ENCODE peak calls at places on chromosomes 1 and 21, in eight cellular contexts. F is transverse colon; Y is CD8-positive, alpha-beta memory T cell; T is mammary epithelial cell; S is A673; B is uterus; D is SJSA1; O is psoas muscle. H is an unnamed sample.

GRCh38 chr1:31957701-31958674 is 19.8 kb upstream of the PTP4A2 start:
- DNase-seq in F (no peak), Y (no peak), T (no peak), S (no peak), B (no peak), D (no peak), O (no peak), H (no peak)

GRCh38 chr21:36250423-36251075 is 69.4 kb upstream of the MORC3 start:
- DNase-seq in F (no peak), Y (no peak), T (no peak), S (no peak), B (no peak), D (no peak), O (no peak), H (no peak)

GRCh38 chr1:9822897-9823692 is 670 bp downstream of the CLSTN1 start:
- DNase-seq in F (peak; percentile 35), Y (peak; percentile 10), T (no peak), S (peak; percentile 37), B (peak; percentile 54), D (no peak), O (peak; percentile 41), H (peak; percentile 36)

GRCh38 chr1:212463565-212464270 is 31.0 kb downstream of the NENF start:
- DNase-seq in F (no peak), Y (no peak), T (no peak), S (no peak), B (no peak), D (no peak), O (no peak), H (no peak)

GRCh38 chr1:210464519-210465039 is 135.9 kb downstream of the HHAT start:
- DNase-seq in F (no peak), Y (no peak), T (peak; percentile 65), S (no peak), B (peak; percentile 15), D (no peak), O (no peak), H (no peak)

GRCh38 chr1:240385985-240386978 is 225.7 kb downstream of the GREM2 start:
- DNase-seq in F (no peak), Y (no peak), T (no peak), S (no peak), B (no peak), D (no peak), O (no peak), H (no peak)

GRCh38 chr1:26413031-26413430 is 2.4 kb downstream of the LIN28A start:
- DNase-seq in F (no peak), Y (no peak), T (no peak), S (no peak), B (no peak), D (no peak), O (no peak), H (no peak)

GRCh38 chr1:232317336-232317735 is 312.6 kb downstream of the SIPA1L2 start:
- DNase-seq in F (no peak), Y (no peak), T (no peak), S (no peak), B (no peak), D (no peak), O (no peak), H (no peak)

GRCh38 chr1:101929343-101929742 is 67.4 kb downstream of the OLFM3 start:
- DNase-seq in F (no peak), Y (no peak), T (no peak), S (peak; percentile 23), B (no peak), D (no peak), O (no peak), H (no peak)

GRCh38 chr1:157170677-157171515 is 32.7 kb upstream of the ETV3 start:
- DNase-seq in F (peak; percentile 59), Y (peak; percentile 17), T (peak; percentile 31), S (peak; percentile 73), B (no peak), D (no peak), O (no peak), H (peak; percentile 44)

GRCh38 chr1:86868477-86868876 is 45.4 kb downstream of the SELENOF start:
- DNase-seq in F (no peak), Y (no peak), T (no peak), S (no peak), B (no peak), D (no peak), O (no peak), H (no peak)

GRCh38 chr1:53121319-53122172 is 20.9 kb downstream of the SLC1A7 start:
- DNase-seq in F (peak; percentile 16), Y (no peak), T (no peak), S (no peak), B (peak; percentile 90), D (peak; percentile 75), O (peak; percentile 72), H (peak; percentile 40)

GRCh38 chr1:93798301-93798700 is 80.7 kb downstream of the DNTTIP2 start:
- DNase-seq in F (no peak), Y (no peak), T (no peak), S (no peak), B (no peak), D (no peak), O (no peak), H (no peak)

GRCh38 chr1:196538473-196538872 is 69.8 kb downstream of the KCNT2 start:
- DNase-seq in F (no peak), Y (no peak), T (no peak), S (no peak), B (no peak), D (no peak), O (no peak), H (no peak)

GRCh38 chr1:76868154-76868882 is 1.0 kb downstream of the ST6GALNAC5 start:
- DNase-seq in F (no peak), Y (no peak), T (peak; percentile 46), S (peak; percentile 27), B (no peak), D (no peak), O (peak; percentile 20), H (no peak)

GRCh38 chr1:56456426-56457101 is 122.8 kb downstream of the PLPP3 start:
- DNase-seq in F (no peak), Y (no peak), T (peak; percentile 58), S (no peak), B (peak; percentile 62), D (no peak), O (no peak), H (no peak)

GRCh38 chr21:31554511-31555022 is 104.9 kb upstream of the SOD1 start:
- DNase-seq in F (no peak), Y (no peak), T (peak; percentile 43), S (peak; percentile 67), B (no peak), D (peak; percentile 48), O (no peak), H (no peak)

GRCh38 chr1:24904731-24905354 is 25.2 kb downstream of the RUNX3 start:
- DNase-seq in F (peak; percentile 5), Y (no peak), T (no peak), S (no peak), B (no peak), D (peak; percentile 37), O (no peak), H (no peak)

GRCh38 chr1:24906760-24907490 is 23.2 kb downstream of the RUNX3 start:
- DNase-seq in F (peak; percentile 3), Y (no peak), T (no peak), S (no peak), B (no peak), D (no peak), O (no peak), H (no peak)

GRCh38 chr1:24905979-24906720 is 23.9 kb downstream of the RUNX3 start:
- DNase-seq in F (peak; percentile 6), Y (no peak), T (no peak), S (no peak), B (no peak), D (peak; percentile 32), O (no peak), H (no peak)

GRCh38 chr1:24903955-24904730 is 25.9 kb downstream of the RUNX3 start:
- DNase-seq in F (peak; percentile 5), Y (no peak), T (no peak), S (no peak), B (no peak), D (peak; percentile 34), O (no peak), H (no peak)

GRCh38 chr1:24905355-24905978 is 24.6 kb downstream of the RUNX3 start:
- DNase-seq in F (peak; percentile 5), Y (no peak), T (no peak), S (no peak), B (no peak), D (peak; percentile 35), O (no peak), H (no peak)
- H3K27ac ChIP-seq in F (no peak overlapping the region), Y (no peak overlapping the region), T (no peak overlapping the region), S (no peak overlapping the region), B (no peak overlapping the region), D (no peak overlapping the region), O (no peak overlapping the region), H (no peak overlapping the region)

GRCh38 chr21:34569381-34569979 is 45.4 kb downstream of the RCAN1 start:
- DNase-seq in F (no peak), Y (no peak), T (no peak), S (no peak), B (no peak), D (no peak), O (no peak), H (peak; percentile 49)
- H3K9me3 ChIP-seq in F (no peaks in the 10 kb centered on the region), Y (no peaks in the 10 kb centered on the region), T (no peaks in the 10 kb centered on the region), S (no peaks in the 10 kb centered on the region), B (no peaks in the 10 kb centered on the region), D (no peaks in the 10 kb centered on the region), O (no peaks in the 10 kb centered on the region), H (no peaks in the 10 kb centered on the region)

DNA sequence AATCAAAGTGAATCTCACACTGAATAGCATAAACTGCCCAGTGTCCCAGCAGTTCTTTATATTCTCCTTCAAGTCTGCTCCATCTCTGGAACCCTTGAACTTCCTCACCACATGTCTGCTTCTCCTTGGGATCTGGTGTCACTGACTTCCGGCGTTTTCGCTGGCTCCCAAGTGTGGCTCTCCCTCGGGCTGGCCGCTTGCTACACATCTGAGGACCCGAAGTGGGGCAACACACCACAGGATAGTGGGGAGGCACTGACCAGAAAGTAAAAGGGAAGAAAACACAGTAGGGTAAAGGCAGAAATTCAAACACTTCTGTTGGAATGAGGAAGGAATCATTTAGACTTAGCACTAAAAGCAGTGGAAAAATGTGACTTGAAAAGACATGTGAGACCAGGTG is 5.1 kb downstream of the NIT1 start:
- DNase-seq in F (no peak), Y (no peak), T (no peak), S (no peak), B (no peak), D (no peak), O (no peak), H (no peak)
- H3K4me1 ChIP-seq in F (peaks cover 18% of the 10 kb centered on the region), Y (peaks cover 34% of the 10 kb centered on the region), T (peaks cover 18% of the 10 kb centered on the region), S (peaks cover 9% of the 10 kb centered on the region), B (peaks cover 8% of the 10 kb centered on the region), D (peaks cover 20% of the 10 kb centered on the region), O (peaks cover 14% of the 10 kb centered on the region), H (peaks cover 2% of the 10 kb centered on the region)

GRCh38 chr1:235022341-235023196 is 106.1 kb downstream of the TOMM20 start:
- DNase-seq in F (no peak), Y (no peak), T (no peak), S (no peak), B (no peak), D (no peak), O (no peak), H (no peak)

GRCh38 chr1:235024706-235025421 is 103.8 kb downstream of the TOMM20 start:
- DNase-seq in F (no peak), Y (no peak), T (no peak), S (no peak), B (no peak), D (no peak), O (no peak), H (no peak)

GRCh38 chr1:235025422-235025984 is 103.1 kb downstream of the TOMM20 start:
- DNase-seq in F (no peak), Y (no peak), T (no peak), S (no peak), B (no peak), D (no peak), O (no peak), H (no peak)

GRCh38 chr1:235023197-235024044 is 105.2 kb downstream of the TOMM20 start:
- DNase-seq in F (no peak), Y (no peak), T (no peak), S (no peak), B (no peak), D (no peak), O (no peak), H (no peak)

GRCh38 chr1:235024045-235024439 is 104.6 kb downstream of the TOMM20 start:
- DNase-seq in F (no peak), Y (no peak), T (no peak), S (no peak), B (no peak), D (no peak), O (no peak), H (no peak)
- H3K27ac ChIP-seq in F (no peak overlapping the region), Y (no peak overlapping the region), T (no peak overlapping the region), S (no peak overlapping the region), B (no peak overlapping the region), D (no peak overlapping the region), O (no peak overlapping the region), H (no peak overlapping the region)

H was measured in small intestine.